ENCODE peak calls at places on chromosomes 5 and 9, in five cellular contexts. U is ELF-1; B is coronary artery; V is amniotic epithelial cell; N is stimulated activated CD4-positive, alpha-beta T cell treated with anti-CD3 and anti-CD28 coated beads, Interleukin-2, amount 100 ng/mL, for 48 hours. E is an unnamed sample.

GRCh38 chr5:151483647-151484046 is 36.2 kb downstream of the SLC36A1 start:
- DNase-seq in U (no peak), B (no peak), V (no peak), N (no peak), E (no peak)

GRCh38 chr9:94903961-94904421 is 177.5 kb downstream of the AOPEP start:
- DNase-seq in U (no peak), B (no peak), V (no peak), N (no peak), E (no peak)

GRCh38 chr9:133276001-133276884 is 1.2 kb upstream of the ABO start:
- DNase-seq in U (no peak), B (no peak), V (no peak), N (no peak), E (no peak)

GRCh38 chr9:109297899-109298298 is 23.0 kb downstream of the EPB41L4B start:
- DNase-seq in U (no peak), B (no peak), V (peak), N (no peak), E (no peak)

GRCh38 chr5:93622240-93622885 is 39.3 kb downstream of the NR2F1 start:
- DNase-seq in U (no peak), B (no peak), V (peak), N (no peak), E (peak)

GRCh38 chr5:35771321-35771720 is 85.4 kb upstream of the IL7R start:
- DNase-seq in U (no peak), B (no peak), V (peak), N (no peak), E (no peak)

GRCh38 chr9:91847576-91847975 is 102.5 kb downstream of the ROR2 start:
- DNase-seq in U (no peak), B (peak), V (peak), N (no peak), E (no peak)

GRCh38 chr9:127525426-127526188 is 74.3 kb downstream of the LRSAM1 start:
- DNase-seq in U (peak), B (no peak), V (peak), N (no peak), E (no peak)

GRCh38 chr5:151592855-151593408 is 1.8 kb upstream of the FAT2 start:
- DNase-seq in U (peak), B (no peak), V (no peak), N (no peak), E (no peak)

GRCh38 chr5:147483197-147483790 is 26.6 kb downstream of the DPYSL3 start:
- DNase-seq in U (no peak), B (no peak), V (no peak), N (no peak), E (peak)

GRCh38 chr5:6506631-6507030 is 58.0 kb downstream of the UBE2QL1 start:
- DNase-seq in U (no peak), B (peak), V (no peak), N (no peak), E (no peak)

GRCh38 chr5:179588166-179588565 is 35.3 kb downstream of the HNRNPH1 start:
- DNase-seq in U (peak), B (no peak), V (peak), N (no peak), E (no peak)

GRCh38 chr9:130672933-130673615 is 8.7 kb downstream of the PRDM12 start:
- DNase-seq in U (no peak), B (peak), V (no peak), N (no peak), E (peak)

GRCh38 chr5:92017786-92018185 is 634.7 kb upstream of the ARRDC3 start:
- DNase-seq in U (no peak), B (no peak), V (peak), N (no peak), E (no peak)

GRCh38 chr9:20994486-20994885 is 37.0 kb downstream of the HACD4 start:
- DNase-seq in U (no peak), B (no peak), V (peak), N (no peak), E (no peak)

E was measured in SHP77.